ENCODE peak calls at places on chromosomes 16 and 17, in four cellular contexts. K is thyroid gland; V is CD4-positive, alpha-beta memory T cell; G is heart left ventricle. B is an unnamed sample.

GRCh38 chr16:72739577-72739976 is 308.4 kb downstream of the ZFHX3 start:
- DNase-seq in V (no peak), K (no peak), G (no peak), B (no peak)

GRCh38 chr17:9937164-9937835 is 32.2 kb upstream of the RCVRN start:
- DNase-seq in V (no peak), K (no peak), G (peak), B (peak)

GRCh38 chr16:87854053-87854906 is 15.0 kb downstream of the SLC7A5 start:
- DNase-seq in G (no peak), V (no peak), K (no peak), B (no peak)

GRCh38 chr17:10117085-10117484 is 81.3 kb downstream of the GAS7 start:
- DNase-seq in V (no peak), K (no peak), G (no peak), B (no peak)

GRCh38 chr16:14559809-14560227 is 70.2 kb downstream of the PARN start:
- DNase-seq in K (no peak), V (no peak), G (no peak), B (peak)

GRCh38 chr17:13931111-13931526 is 138.2 kb upstream of the COX10 start:
- DNase-seq in K (no peak), G (peak), V (no peak), B (peak)

GRCh38 chr16:73113326-73113720 is 65.4 kb upstream of the ZFHX3 start:
- DNase-seq in G (no peak), V (no peak), K (no peak), B (no peak)

GRCh38 chr17:7842380-7842949 is 8.4 kb downstream of the KDM6B start:
- DNase-seq in V (peak), K (peak), G (peak), B (peak)

GRCh38 chr16:81738831-81739496 is 40.1 kb upstream of the PLCG2 start:
- DNase-seq in V (no peak), K (peak), G (peak), B (no peak)

GRCh38 chr17:80105762-80106161 is 4.4 kb downstream of the GAA start:
- DNase-seq in G (no peak), V (no peak), K (peak), B (no peak)

DNA sequence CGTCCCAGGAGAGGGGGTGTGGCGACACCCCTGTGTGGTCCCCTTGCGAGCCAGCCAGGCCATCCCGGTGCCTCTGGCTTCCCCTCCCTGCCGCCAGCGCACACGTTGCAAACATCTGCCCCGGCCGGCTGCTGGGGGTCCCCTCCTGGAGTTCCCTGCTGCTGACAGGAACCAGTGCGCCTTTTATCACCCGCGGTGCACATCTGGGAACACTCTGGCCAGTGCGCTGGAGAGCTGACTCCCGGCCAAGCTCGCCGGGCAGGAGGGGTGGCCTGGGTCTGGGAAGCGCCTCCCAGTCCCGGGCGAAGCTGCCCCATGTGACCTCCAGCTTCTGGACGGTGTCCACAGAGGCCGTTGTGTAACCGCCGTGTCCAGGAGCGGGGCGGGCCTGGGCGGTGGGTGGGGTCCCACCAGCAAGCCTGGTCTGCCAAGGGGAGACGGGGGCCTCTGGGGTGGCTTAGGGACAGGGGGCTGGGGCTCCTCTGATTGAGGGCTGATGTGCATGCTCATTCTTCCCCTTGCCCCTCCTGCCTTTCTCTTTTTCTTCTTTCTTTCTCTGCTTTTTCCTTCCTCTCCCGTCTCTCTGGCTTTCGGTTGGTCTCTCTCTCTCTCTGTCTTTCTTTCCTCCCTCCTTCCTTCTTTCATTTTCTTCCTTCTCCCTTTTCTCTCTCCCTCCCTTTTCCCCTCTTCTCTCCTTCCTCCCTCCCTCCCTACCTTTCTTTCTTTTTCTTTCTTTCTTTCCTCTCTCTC is 25.2 kb upstream of the CIBAR2 start:
- DNase-seq in G (peak), K (peak), V (no peak), B (peak)
- H3K27ac ChIP-seq in G (peak), K (peak), V (no peak), B (no peak)

GRCh38 chr16:50635505-50636392 is 45.4 kb downstream of the SNX20 start:
- DNase-seq in K (no peak), V (peak), G (no peak), B (no peak)

GRCh38 chr16:50634947-50635346 is 46.2 kb downstream of the SNX20 start:
- DNase-seq in K (no peak), V (no peak), G (no peak), B (no peak)

GRCh38 chr16:50637716-50638602 is 43.2 kb downstream of the SNX20 start:
- DNase-seq in V (no peak), K (no peak), G (no peak), B (no peak)

GRCh38 chr16:50638816-50639670 is 42.1 kb downstream of the SNX20 start:
- DNase-seq in V (no peak), G (no peak), K (no peak), B (no peak)

GRCh38 chr16:50636865-50637374 is 44.2 kb downstream of the SNX20 start:
- DNase-seq in K (no peak), V (no peak), G (no peak), B (no peak)
- H3K27ac ChIP-seq in K (no peak), V (no peak), G (no peak), B (no peak)

DNA sequence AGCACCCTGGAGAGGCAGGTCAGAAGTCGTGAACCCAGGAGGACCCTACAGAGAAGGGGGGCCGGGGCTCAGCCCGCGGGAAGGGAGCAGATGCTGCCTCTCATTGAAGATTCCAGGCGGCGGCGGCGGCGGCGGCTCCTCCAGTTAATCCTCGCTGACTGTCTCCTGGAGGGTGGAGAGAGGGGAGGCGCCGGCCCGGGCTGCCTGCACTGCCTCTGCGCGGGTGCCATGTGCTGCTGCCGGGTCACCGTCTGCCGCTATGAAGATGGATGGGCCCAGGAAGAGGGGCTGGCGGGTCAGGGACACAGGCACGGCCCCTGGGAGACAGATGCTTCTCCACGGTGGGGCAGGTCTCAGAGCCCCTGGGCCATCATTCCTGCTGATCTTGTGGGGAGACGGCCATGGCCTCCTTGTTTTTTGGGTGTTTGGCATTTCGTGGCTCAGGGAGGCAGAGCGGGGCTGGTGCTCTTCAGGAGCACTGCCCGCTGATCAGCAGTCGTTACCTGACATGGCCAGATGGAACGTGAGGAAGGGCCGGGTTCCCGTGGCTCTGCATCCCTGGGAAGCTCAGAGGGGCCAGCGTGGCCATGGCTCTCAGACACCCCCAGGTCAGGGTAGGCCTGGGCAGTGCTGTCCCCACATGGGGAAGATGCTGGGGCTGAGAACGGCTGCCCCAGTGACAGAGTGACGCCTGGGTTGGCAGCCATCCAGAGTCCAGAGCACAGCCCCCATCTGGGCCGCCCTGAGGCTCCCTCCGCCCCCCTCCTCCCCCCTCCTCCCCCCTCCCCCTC is 36.1 kb downstream of the GINS2 start:
- DNase-seq in K (peak), G (peak), V (no peak), B (no peak)
- H3K27ac ChIP-seq in K (peak), G (peak), V (no peak), B (peak)

GRCh38 chr16:29995330-29995910 is at the start of gene HIRIP3:
- DNase-seq in V (peak), G (peak), K (peak), B (peak)
- H3K27ac ChIP-seq in V (peak), G (peak), K (peak), B (peak)

GRCh38 chr17:75487351-75488070 is 27.8 kb downstream of the CASKIN2 start:
- DNase-seq in V (peak), K (no peak), G (no peak), B (no peak)
- H3K27ac ChIP-seq in V (peak), K (peak), G (peak), B (no peak)

B was measured in prostate gland.